ENCODE peak calls at places on chromosomes 7 and 10, in seven cellular contexts. P, G, D, C, B, A and T are unnamed samples.

GRCh38 chr7:51067757-51068156 is 248.9 kb downstream of the COBL start:
- DNase-seq in P (peak; percentile 52), G (peak; percentile 41), D (peak; percentile 92), C (peak; percentile 87), B (peak; percentile 75), A (peak; percentile 83), T (peak; percentile 49)

GRCh38 chr7:93337047-93337446 is 104.9 kb downstream of the VPS50 start:
- DNase-seq in P (no peak), G (no peak), D (no peak), C (no peak), B (no peak), A (no peak), T (no peak)

GRCh38 chr7:87369216-87369615 is 23.8 kb downstream of the CROT start:
- DNase-seq in P (no peak), G (no peak), D (no peak), C (no peak), B (no peak), A (no peak), T (no peak)

GRCh38 chr7:120920588-120920987 is 30.0 kb upstream of the ING3 start:
- DNase-seq in P (no peak), G (no peak), D (no peak), C (no peak), B (no peak), A (no peak), T (no peak)

GRCh38 chr7:37315752-37316711 is 132.6 kb downstream of the ELMO1 start:
- DNase-seq in P (no peak), G (no peak), D (no peak), C (no peak), B (no peak), A (no peak), T (no peak)

GRCh38 chr10:116671274-116671926 is 50.6 kb downstream of the PNLIPRP2 start:
- DNase-seq in P (peak; percentile 22), G (no peak), D (no peak), C (peak; percentile 69), B (no peak), A (no peak), T (no peak)

GRCh38 chr7:139058963-139059362 is 23.1 kb upstream of the ZC3HAV1L start:
- DNase-seq in P (peak; percentile 28), G (no peak), D (no peak), C (peak; percentile 76), B (no peak), A (no peak), T (no peak)

GRCh38 chr10:75530337-75530736 is 98.9 kb downstream of the LRMDA start:
- DNase-seq in P (peak; percentile 95), G (no peak), D (peak; percentile 65), C (peak; percentile 46), B (no peak), A (no peak), T (no peak)

GRCh38 chr7:30596043-30596641 is 1.5 kb downstream of the GARS1 start:
- DNase-seq in P (no peak), G (no peak), D (no peak), C (peak; percentile 60), B (no peak), A (peak; percentile 23), T (no peak)

GRCh38 chr7:37916017-37916672 is 472 bp downstream of the SFRP4 start:
- DNase-seq in P (peak; percentile 22), G (peak; percentile 25), D (peak; percentile 73), C (peak; percentile 19), B (no peak), A (peak; percentile 7), T (no peak)

GRCh38 chr7:155935726-155936125 is 123.5 kb upstream of the SHH start:
- DNase-seq in P (no peak), G (no peak), D (peak; percentile 14), C (no peak), B (no peak), A (no peak), T (no peak)

GRCh38 chr7:69610675-69611037 is 12.4 kb downstream of the AUTS2 start:
- DNase-seq in P (no peak), G (no peak), D (no peak), C (no peak), B (no peak), A (no peak), T (no peak)

GRCh38 chr10:102040305-102040704 is 15.7 kb downstream of the ARMH3 start:
- DNase-seq in P (no peak), G (no peak), D (no peak), C (no peak), B (no peak), A (peak; percentile 12), T (no peak)

GRCh38 chr7:149355390-149356048 is 93.5 kb downstream of the ZNF783 start:
- DNase-seq in P (no peak), G (no peak), D (peak; percentile 88), C (peak; percentile 39), B (no peak), A (peak; percentile 9), T (no peak)

GRCh38 chr10:123790132-123790885 is 101.3 kb downstream of the CPXM2 start:
- DNase-seq in P (no peak), G (no peak), D (no peak), C (no peak), B (no peak), A (no peak), T (no peak)

GRCh38 chr10:96319754-96320514 is 15.7 kb downstream of the DNTT start:
- DNase-seq in P (no peak), G (no peak), D (no peak), C (no peak), B (no peak), A (peak; percentile 7), T (no peak)

GRCh38 chr10:132382231-132382922 is 14.6 kb upstream of the PWWP2B start:
- DNase-seq in P (peak; percentile 45), G (no peak), D (no peak), C (no peak), B (no peak), A (no peak), T (no peak)

GRCh38 chr10:5288359-5288758 is 76.4 kb upstream of the UCN3 start:
- DNase-seq in P (no peak), G (no peak), D (no peak), C (no peak), B (no peak), A (no peak), T (no peak)

GRCh38 chr10:124498071-124498470 is 36.4 kb downstream of the LHPP start:
- DNase-seq in P (no peak), G (no peak), D (no peak), C (no peak), B (no peak), A (no peak), T (no peak)

GRCh38 chr10:130377986-130378545 is 241.9 kb downstream of the GLRX3 start:
- DNase-seq in P (no peak), G (no peak), D (no peak), C (no peak), B (no peak), A (no peak), T (no peak)

GRCh38 chr7:86823769-86824168 is 180.1 kb downstream of the GRM3 start:
- DNase-seq in P (no peak), G (no peak), D (no peak), C (no peak), B (no peak), A (no peak), T (no peak)

GRCh38 chr10:4717670-4718069 is 108.3 kb upstream of the AKR1E2 start:
- DNase-seq in P (no peak), G (no peak), D (no peak), C (no peak), B (no peak), A (no peak), T (no peak)

GRCh38 chr7:117132385-117133120 is 179.3 kb downstream of the ST7 start:
- DNase-seq in P (peak; percentile 96), G (no peak), D (no peak), C (peak; percentile 97), B (no peak), A (peak; percentile 90), T (no peak)

GRCh38 chr10:89580243-89580642 is 44.8 kb upstream of the SLC16A12 start:
- DNase-seq in P (no peak), G (no peak), D (no peak), C (no peak), B (no peak), A (no peak), T (no peak)

GRCh38 chr10:1290071-1290471 is 233.9 kb downstream of the WDR37 start:
- DNase-seq in P (no peak), G (no peak), D (no peak), C (no peak), B (no peak), A (no peak), T (no peak)

GRCh38 chr7:140263277-140263676 is 86.5 kb upstream of the KDM7A start:
- DNase-seq in P (no peak), G (no peak), D (no peak), C (no peak), B (no peak), A (no peak), T (no peak)
- TF ChIP-seq CTCF in P (no peak), G (no peak), D (no peak), C (no peak), B (no peak), A (no peak), T (no peak)

GRCh38 chr10:103053659-103054581 is 135.8 kb downstream of the CNNM2 start:
- DNase-seq in P (peak; percentile 75), G (peak; percentile 44), D (peak; percentile 85), C (peak; percentile 78), B (peak; percentile 36), A (peak; percentile 88), T (peak; percentile 26)
- TF ChIP-seq CTCF in P (peak; percentile 30), G (peak; percentile 43), D (peak; percentile 71), C (peak; percentile 59), B (peak; percentile 52), A (peak; percentile 73), T (peak; percentile 48)

DNA sequence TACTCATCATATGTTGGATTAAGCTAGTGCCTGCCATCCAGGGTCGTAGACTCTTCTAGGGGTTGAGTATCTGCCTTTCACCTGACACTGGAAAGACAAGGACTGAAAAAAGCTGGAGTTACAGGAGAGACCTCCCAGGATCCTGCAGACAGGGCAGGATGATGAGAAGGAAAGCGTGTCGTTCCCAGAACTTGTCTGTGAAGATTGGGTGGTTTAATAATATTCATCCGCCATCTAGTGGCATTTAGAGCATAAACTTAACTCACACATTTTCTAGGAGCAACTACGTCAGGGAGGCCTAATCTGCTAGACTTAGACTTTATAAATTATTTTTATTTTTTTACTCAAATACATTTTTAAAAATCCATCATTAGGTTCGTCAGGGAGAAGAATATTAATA is 59.6 kb downstream of the ADRB1 start:
- DNase-seq in P (peak; percentile 36), G (no peak), D (no peak), C (peak; percentile 77), B (no peak), A (peak; percentile 42), T (no peak)
- TF ChIP-seq CTCF in P (peak; percentile 47), G (peak; percentile 72), D (peak; percentile 63), C (peak; percentile 32), B (peak; percentile 77), A (peak; percentile 50), T (peak; percentile 59)

GRCh38 chr10:86290933-86291615 is 75.5 kb downstream of the GRID1 start:
- DNase-seq in P (no peak), G (no peak), D (peak; percentile 30), C (no peak), B (no peak), A (no peak), T (no peak)

GRCh38 chr10:86287966-86288579 is 78.5 kb downstream of the GRID1 start:
- DNase-seq in P (no peak), G (no peak), D (peak; percentile 17), C (no peak), B (no peak), A (no peak), T (no peak)

GRCh38 chr10:86287422-86287793 is 79.2 kb downstream of the GRID1 start:
- DNase-seq in P (no peak), G (no peak), D (peak; percentile 17), C (no peak), B (no peak), A (no peak), T (no peak)

GRCh38 chr10:86288695-86289576 is 77.7 kb downstream of the GRID1 start:
- DNase-seq in P (no peak), G (no peak), D (peak; percentile 20), C (no peak), B (no peak), A (no peak), T (no peak)

GRCh38 chr10:86289577-86289868 is 77.1 kb downstream of the GRID1 start:
- DNase-seq in P (no peak), G (no peak), D (peak; percentile 60), C (no peak), B (no peak), A (no peak), T (no peak)
- TF ChIP-seq CTCF in P (no peak), G (no peak), D (peak; percentile 57), C (no peak), B (no peak), A (no peak), T (no peak)